ENCODE peak calls at places on chromosome 18, in four cellular contexts. Z is glutamatergic neuron; F is activated CD4-positive, alpha-beta T cell treated with anti-CD3 and anti-CD28 coated beads for 4 hours; H is RPMI7951. J is an unnamed sample.

GRCh38 chr18:38028941-38029340 is 463.3 kb upstream of the CELF4 start:
- DNase-seq in H (no peak), F (no peak), Z (no peak), J (no peak)

GRCh38 chr18:2089416-2089815 is 481.9 kb downstream of the METTL4 start:
- DNase-seq in H (no peak), Z (no peak), F (no peak), J (no peak)

GRCh38 chr18:3444954-3445353 is 5.0 kb upstream of the TGIF1 start:
- DNase-seq in F (no peak), Z (no peak), H (no peak), J (no peak)

GRCh38 chr18:47915229-47915628 is 15.2 kb downstream of the SMAD2 start:
- DNase-seq in H (no peak), F (no peak), Z (no peak), J (no peak)

GRCh38 chr18:3468066-3468705 is 18.2 kb downstream of the TGIF1 start:
- DNase-seq in Z (no peak), H (no peak), F (no peak), J (no peak)

GRCh38 chr18:48886520-48887293 is 64.1 kb downstream of the SMAD7 start:
- DNase-seq in Z (no peak), H (no peak), F (no peak), J (no peak)

GRCh38 chr18:70037453-70038061 is 89.9 kb upstream of the CD226 start:
- DNase-seq in F (no peak), Z (no peak), H (peak; percentile 37), J (peak; percentile 48)

GRCh38 chr18:61694236-61694635 is 198.6 kb downstream of the RNF152 start:
- DNase-seq in Z (no peak), H (no peak), F (no peak), J (no peak)

GRCh38 chr18:62662799-62663173 is 52.6 kb upstream of the PHLPP1 start:
- DNase-seq in H (no peak), F (no peak), Z (no peak), J (no peak)

GRCh38 chr18:7958897-7959146 is 391.7 kb downstream of the PTPRM start:
- DNase-seq in Z (no peak), H (no peak), F (no peak), J (no peak)

GRCh38 chr18:79765491-79766245 is 32.1 kb upstream of the KCNG2 start:
- DNase-seq in F (no peak), Z (peak; percentile 9), H (peak; percentile 44), J (no peak)

GRCh38 chr18:50986360-50987087 is 18.7 kb downstream of the ELAC1 start:
- DNase-seq in H (peak; percentile 80), F (no peak), Z (no peak), J (no peak)

GRCh38 chr18:32237024-32237423 is 47.2 kb downstream of the MEP1B start:
- DNase-seq in H (no peak), F (no peak), Z (no peak), J (no peak)

GRCh38 chr18:45569566-45569965 is 45.7 kb upstream of the SLC14A2 start:
- DNase-seq in Z (no peak), H (peak; percentile 64), F (no peak), J (no peak)

GRCh38 chr18:14768241-14768640 is 20.3 kb downstream of the ANKRD30B start:
- DNase-seq in H (peak; percentile 4), F (no peak), Z (no peak), J (peak; percentile 23)

GRCh38 chr18:13258792-13259385 is 40.3 kb downstream of the LDLRAD4 start:
- DNase-seq in Z (no peak), F (no peak), H (no peak), J (no peak)

GRCh38 chr18:45133246-45133645 is 452.6 kb downstream of the SETBP1 start:
- DNase-seq in H (no peak), F (no peak), Z (no peak), J (no peak)

GRCh38 chr18:69383191-69383590 is 17.5 kb upstream of the DOK6 start:
- DNase-seq in F (no peak), H (no peak), Z (no peak), J (no peak)

GRCh38 chr18:72820571-72820970 is 47.2 kb downstream of the NETO1 start:
- DNase-seq in Z (no peak), F (no peak), H (no peak), J (no peak)

GRCh38 chr18:22604986-22605421 is 187.3 kb upstream of the CTAGE1 start:
- DNase-seq in H (no peak), Z (no peak), F (no peak), J (no peak)

GRCh38 chr18:28789460-28789859 is 612.5 kb upstream of the CDH2 start:
- DNase-seq in F (no peak), Z (no peak), H (no peak), J (no peak)

GRCh38 chr18:70377857-70378701 is 89.2 kb downstream of the SOCS6 start:
- DNase-seq in Z (no peak), F (no peak), H (peak; percentile 32), J (no peak)

GRCh38 chr18:38174594-38174993 is 609.0 kb upstream of the CELF4 start:
- DNase-seq in F (no peak), Z (no peak), H (no peak), J (no peak)

GRCh38 chr18:39946623-39947061 is 2008.4 kb upstream of the PIK3C3 start:
- DNase-seq in Z (no peak), F (no peak), H (no peak), J (no peak)

GRCh38 chr18:56992777-56993176 is 154.1 kb upstream of the BOD1L2 start:
- DNase-seq in F (no peak), H (no peak), Z (no peak), J (no peak)

GRCh38 chr18:3294435-3295080 is 32.6 kb downstream of the MYL12B start:
- DNase-seq in H (peak; percentile 27), F (no peak), Z (no peak), J (no peak)

GRCh38 chr18:55592106-55592505 is 4.1 kb upstream of the TCF4 start:
- DNase-seq in Z (no peak), F (no peak), H (peak; percentile 57), J (no peak)

J was measured in foreskin melanocyte.